ENCODE peak calls at places on chromosome 2, in ten cellular contexts. Y is colonic mucosa, R is fibroblast of mammary gland, I is mesothelial cell of epicardium, O is foreskin fibroblast, P is choroid plexus epithelial cell, B is cardiac muscle cell, N is A549, F is AG10803, A is transverse colon. Z is an unnamed sample.

GRCh38 chr2:237615631-237616249 is 11.6 kb upstream of the LRRFIP1 start:
- DNase-seq in Y (no peak), R (no peak), I (no peak), O (no peak), P (no peak), B (no peak), N (no peak), F (no peak), A (no peak), Z (no peak)

GRCh38 chr2:217853301-217853881 is 149.4 kb downstream of the TNS1 start:
- DNase-seq in Y (peak; percentile 37), R (peak; percentile 79), I (no peak), O (peak; percentile 85), P (peak; percentile 36), B (peak; percentile 60), N (no peak), F (peak; percentile 90), A (no peak), Z (no peak)

GRCh38 chr2:14524041-14524802 is 108.3 kb upstream of the LRATD1 start:
- DNase-seq in Y (no peak), R (peak; percentile 90), I (no peak), O (peak; percentile 84), P (peak; percentile 51), B (no peak), N (no peak), F (peak; percentile 82), A (no peak), Z (no peak)

GRCh38 chr2:9110346-9110884 is 96.2 kb upstream of the ASAP2 start:
- DNase-seq in Y (no peak), R (no peak), I (no peak), O (no peak), P (no peak), B (no peak), N (no peak), F (no peak), A (no peak), Z (no peak)

GRCh38 chr2:54629914-54630609 is 93.4 kb upstream of the EML6 start:
- DNase-seq in Y (peak; percentile 34), R (peak; percentile 78), I (no peak), O (peak; percentile 36), P (peak; percentile 57), B (peak; percentile 46), N (peak; percentile 69), F (peak; percentile 66), A (peak; percentile 29), Z (no peak)

GRCh38 chr2:240216197-240216596 is 75.7 kb upstream of the OTOS start:
- DNase-seq in Y (no peak), R (no peak), I (peak; percentile 21), O (no peak), P (no peak), B (no peak), N (no peak), F (no peak), A (no peak), Z (no peak)

GRCh38 chr2:106801256-106801655 is 84.7 kb downstream of the ST6GAL2 start:
- DNase-seq in Y (no peak), R (no peak), I (no peak), O (no peak), P (no peak), B (no peak), N (no peak), F (no peak), A (no peak), Z (no peak)

GRCh38 chr2:229057997-229058553 is 213.0 kb downstream of the PID1 start:
- DNase-seq in Y (no peak), R (no peak), I (no peak), O (no peak), P (peak; percentile 6), B (no peak), N (no peak), F (no peak), A (no peak), Z (no peak)

GRCh38 chr2:235170016-235170415 is 218.2 kb downstream of the SH3BP4 start:
- DNase-seq in Y (no peak), R (peak; percentile 95), I (no peak), O (peak; percentile 62), P (peak; percentile 61), B (peak; percentile 65), N (no peak), F (peak; percentile 64), A (no peak), Z (no peak)

GRCh38 chr2:9391961-9392695 is 31.2 kb downstream of the ITGB1BP1 start:
- DNase-seq in Y (no peak), R (no peak), I (no peak), O (peak; percentile 27), P (no peak), B (no peak), N (no peak), F (no peak), A (no peak), Z (no peak)

DNA sequence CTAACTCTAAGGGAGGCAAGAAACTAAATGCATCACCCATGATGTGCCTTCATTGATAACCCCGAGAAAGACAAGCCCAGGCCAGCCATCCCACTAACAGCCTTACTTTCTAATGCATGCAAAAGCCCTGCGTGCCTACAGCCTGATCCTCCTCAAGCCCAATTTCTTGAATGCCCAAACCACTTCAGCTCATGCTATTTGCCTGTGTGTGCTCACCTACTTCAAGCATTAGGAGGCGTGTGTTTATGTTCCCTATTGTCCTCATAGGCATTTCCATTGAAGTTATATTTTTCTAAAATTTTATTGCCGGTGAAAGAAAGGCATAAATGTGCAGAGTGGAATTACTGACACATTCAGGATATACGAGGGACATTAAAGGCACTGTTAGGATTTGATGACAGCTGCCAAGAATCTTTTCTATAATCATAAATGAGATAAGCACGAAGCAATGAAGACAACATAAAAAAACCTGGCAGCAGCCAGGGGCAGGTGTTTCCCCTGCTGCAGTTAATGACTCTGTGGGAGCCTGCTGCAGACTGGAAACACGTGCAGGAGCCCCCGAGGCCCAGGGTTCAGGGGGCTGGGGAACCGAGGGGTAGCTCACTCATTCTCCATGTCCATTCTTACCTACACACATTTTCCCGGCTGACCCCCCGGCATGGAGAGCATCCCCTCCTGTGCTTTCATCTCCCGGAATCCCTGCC is 292.2 kb upstream of the SIX2 start:
- DNase-seq in Y (peak; percentile 40), R (no peak), I (no peak), O (no peak), P (no peak), B (no peak), N (no peak), F (no peak), A (peak; percentile 31), Z (no peak)
- TF ChIP-seq CTCF in Y (no peak), R (no peak), I (no peak), O (no peak), P (no peak), B (no peak), N (no peak), F (no peak), A (no peak), Z (no peak)

DNA sequence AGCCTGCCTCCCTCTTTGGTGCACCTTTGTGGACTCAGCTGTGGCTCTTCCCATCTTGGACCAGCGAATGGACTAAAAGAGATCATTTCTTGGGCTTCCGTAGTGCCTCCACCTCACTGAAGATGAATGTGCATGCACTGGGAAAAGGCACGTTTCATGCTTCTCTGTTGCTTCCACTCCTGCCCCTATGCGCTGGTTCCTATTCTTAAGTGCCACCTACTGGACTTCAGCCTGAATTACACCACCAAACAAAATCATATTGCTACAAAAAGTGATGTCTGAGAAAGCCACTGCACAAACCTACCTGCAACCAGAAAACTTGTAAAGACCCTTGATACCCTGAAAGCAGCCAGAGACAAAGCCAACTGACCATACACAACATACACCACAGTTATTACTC is 695.6 kb downstream of the TSN start:
- DNase-seq in Y (no peak), R (peak; percentile 41), I (no peak), O (peak; percentile 4), P (peak; percentile 33), B (peak; percentile 61), N (no peak), F (peak; percentile 35), A (no peak), Z (no peak)
- TF ChIP-seq CTCF in Y (peak; percentile 32), R (peak; percentile 54), I (peak; percentile 44), O (peak; percentile 57), P (peak; percentile 50), B (peak; percentile 57), N (no peak), F (peak; percentile 69), A (peak; percentile 32), Z (no peak)

GRCh38 chr2:241989074-241989473 is 119.5 kb downstream of the RTP5 start:
- DNase-seq in Y (no peak), R (no peak), I (no peak), O (no peak), P (no peak), B (no peak), N (no peak), F (no peak), A (no peak), Z (no peak)
- TF ChIP-seq CTCF in Y (no peak), R (no peak), I (no peak), O (no peak), P (no peak), B (no peak), N (no peak), F (no peak), A (no peak), Z (no peak)

DNA sequence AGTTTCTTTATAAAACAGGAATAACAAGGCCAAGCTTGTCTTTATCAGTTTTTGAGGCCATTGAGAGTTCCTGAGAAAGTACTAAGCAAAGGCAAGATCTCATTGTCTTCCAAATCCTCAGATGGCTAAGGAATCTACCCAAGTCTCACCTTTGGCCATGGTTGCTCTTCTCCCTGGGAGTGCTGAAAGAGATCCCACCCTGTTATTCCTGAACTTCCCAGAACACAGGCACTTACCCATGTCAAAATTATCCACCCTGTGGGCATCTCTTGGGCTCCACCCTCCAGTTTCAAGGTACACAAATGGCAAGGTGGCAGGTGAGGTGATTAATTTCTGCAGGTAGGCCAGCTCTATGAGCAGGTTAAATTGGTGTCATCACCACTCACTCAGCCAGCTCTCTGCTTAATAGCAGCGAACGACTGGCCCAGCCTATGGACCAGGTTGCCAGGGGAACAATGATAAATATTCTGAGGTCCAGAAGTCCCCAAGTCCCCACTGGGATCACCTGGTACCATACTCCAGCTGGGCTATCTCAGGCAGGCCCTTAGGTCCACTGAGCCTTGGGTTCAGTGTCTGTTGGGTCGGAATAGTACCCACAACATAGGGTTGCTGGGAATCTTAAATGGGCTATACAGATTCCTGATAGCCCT is 2.3 kb upstream of the SPRED2 start:
- DNase-seq in Y (no peak), R (no peak), I (no peak), O (no peak), P (no peak), B (no peak), N (no peak), F (no peak), A (no peak), Z (no peak)
- TF ChIP-seq CTCF in Y (no peak), R (no peak), I (no peak), O (no peak), P (no peak), B (no peak), N (no peak), F (no peak), A (no peak), Z (no peak)

DNA sequence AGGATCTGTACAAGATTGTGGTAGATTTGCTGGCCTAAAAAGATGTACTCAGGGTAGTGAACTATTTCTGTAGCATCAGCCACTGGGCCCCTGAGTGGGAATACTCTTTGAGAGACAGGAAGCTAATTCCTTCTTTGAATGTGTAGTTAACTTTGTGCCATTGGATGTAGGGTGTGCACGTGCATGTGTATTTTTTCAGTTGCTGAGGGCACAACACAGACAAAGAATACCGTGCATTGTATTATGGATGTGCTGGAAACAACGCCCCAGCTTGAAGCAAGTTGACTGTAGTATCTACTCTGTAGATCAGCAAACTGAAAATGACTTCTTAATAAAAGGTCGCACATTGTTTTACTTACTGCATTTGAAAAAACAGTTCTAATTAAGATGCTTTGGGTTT is 14.1 kb downstream of the CRIM1 start:
- DNase-seq in Y (no peak), R (no peak), I (no peak), O (no peak), P (peak; percentile 9), B (no peak), N (no peak), F (no peak), A (no peak), Z (no peak)
- TF ChIP-seq CTCF in Y (no peak), R (no peak), I (no peak), O (no peak), P (no peak), B (no peak), N (no peak), F (no peak), A (no peak), Z (no peak)

Z was measured in CD4-positive, alpha-beta T cell.